ENCODE peak calls at places on chromosomes 13 and 19, in six cellular contexts. P is IMR-90, K is H9, O is neuronal stem cell, W is mesenchymal stem cell, D is trophoblast cell. B is an unnamed sample.

GRCh38 chr19:17576758-17577532 is 21.5 kb downstream of the COLGALT1 start:
- DNase-seq in P (no peak), K (peak), O (peak), W (no peak), D (peak), B (peak)

GRCh38 chr19:49690656-49691242 is at the start of gene CPT1C:
- DNase-seq in P (peak), K (peak), O (peak), W (peak), D (no peak), B (peak)

GRCh38 chr13:110705826-110706569 is at the start of gene CARS2:
- DNase-seq in P (peak), K (peak), O (peak), W (peak), D (peak), B (peak)

GRCh38 chr19:49911381-49912145 is 14.9 kb upstream of the IL4I1 start:
- DNase-seq in P (peak), K (no peak), O (no peak), W (peak), D (no peak), B (no peak)

GRCh38 chr19:18477042-18477760 is 39.3 kb upstream of the ISYNA1 start:
- DNase-seq in P (no peak), K (no peak), O (no peak), W (no peak), D (no peak), B (no peak)

GRCh38 chr19:43305642-43306041 is 36.3 kb upstream of the PSG9 start:
- DNase-seq in P (no peak), K (no peak), O (no peak), W (no peak), D (no peak), B (no peak)

GRCh38 chr13:85601526-85601925 is 197.7 kb downstream of the SLITRK6 start:
- DNase-seq in P (peak), K (no peak), O (no peak), W (peak), D (no peak), B (no peak)

GRCh38 chr19:6849876-6850275 is 37.5 kb upstream of the ADGRE1 start:
- DNase-seq in P (no peak), K (no peak), O (no peak), W (no peak), D (no peak), B (no peak)

GRCh38 chr19:39405930-39406655 is 554 bp upstream of the ZFP36 start:
- DNase-seq in P (no peak), K (peak), O (no peak), W (peak), D (no peak), B (no peak)

GRCh38 chr19:58552655-58553054 is 2.2 kb downstream of the CHMP2A start:
- DNase-seq in P (no peak), K (no peak), O (no peak), W (no peak), D (no peak), B (no peak)

GRCh38 chr13:42626461-42626860 is 52.5 kb downstream of the TNFSF11 start:
- DNase-seq in P (no peak), K (no peak), O (no peak), W (no peak), D (no peak), B (no peak)

GRCh38 chr13:102317593-102317992 is 84.3 kb downstream of the FGF14 start:
- DNase-seq in P (peak), K (no peak), O (no peak), W (peak), D (no peak), B (no peak)

GRCh38 chr19:48745208-48745995 is 1.3 kb downstream of the IZUMO1 start:
- DNase-seq in P (peak), K (peak), O (no peak), W (peak), D (peak), B (peak)

GRCh38 chr13:91620670-91621141 is 222.3 kb downstream of the GPC5 start:
- DNase-seq in P (no peak), K (no peak), O (no peak), W (no peak), D (no peak), B (no peak)

GRCh38 chr13:47289578-47289977 is 392.7 kb upstream of the HTR2A start:
- DNase-seq in P (no peak), K (no peak), O (peak), W (no peak), D (no peak), B (no peak)

GRCh38 chr19:30675086-30675485 is 302.9 kb downstream of the ZNF536 start:
- DNase-seq in P (no peak), K (no peak), O (no peak), W (no peak), D (no peak), B (no peak)

GRCh38 chr13:49936943-49937273 is 768 bp upstream of the SPRYD7 start:
- DNase-seq in P (no peak), K (peak), O (peak), W (no peak), D (no peak), B (no peak)

GRCh38 chr19:40584007-40584406 is 7.3 kb downstream of the SHKBP1 start:
- DNase-seq in P (no peak), K (no peak), O (no peak), W (no peak), D (no peak), B (no peak)

GRCh38 chr19:511101-511841 is 4.0 kb downstream of the TPGS1 start:
- DNase-seq in P (peak), K (peak), O (no peak), W (no peak), D (peak), B (peak)

GRCh38 chr13:108558489-108558888 is 70.9 kb upstream of the MYO16 start:
- DNase-seq in P (no peak), K (no peak), O (no peak), W (no peak), D (no peak), B (no peak)

GRCh38 chr13:87274209-87274819 is 396.9 kb upstream of the SLITRK5 start:
- DNase-seq in P (peak), K (peak), O (peak), W (peak), D (peak), B (peak)

GRCh38 chr19:38209671-38210457 is 14.2 kb downstream of the DPF1 start:
- DNase-seq in P (peak), K (peak), O (peak), W (peak), D (no peak), B (peak)

GRCh38 chr19:2661615-2662014 is 40.9 kb downstream of the GNG7 start:
- DNase-seq in P (no peak), K (no peak), O (no peak), W (no peak), D (no peak), B (no peak)

GRCh38 chr19:38736413-38737280 is 7.6 kb downstream of the CAPN12 start:
- DNase-seq in P (no peak), K (peak), O (no peak), W (peak), D (peak), B (peak)

GRCh38 chr13:101514695-101515275 is 62.3 kb downstream of the ITGBL1 start:
- DNase-seq in P (peak), K (no peak), O (peak), W (peak), D (peak), B (no peak)

GRCh38 chr13:110474713-110475112 is 86.8 kb downstream of the RAB20 start:
- DNase-seq in P (peak), K (no peak), O (no peak), W (no peak), D (no peak), B (no peak)

GRCh38 chr13:110415669-110416068 is 108.6 kb downstream of the COL4A2 start:
- DNase-seq in P (peak), K (peak), O (no peak), W (peak), D (peak), B (peak)

GRCh38 chr19:17582613-17583012 is 27.2 kb downstream of the COLGALT1 start:
- DNase-seq in P (no peak), K (no peak), O (no peak), W (no peak), D (no peak), B (no peak)

GRCh38 chr13:41222259-41222852 is 28.0 kb upstream of the KBTBD7 start:
- DNase-seq in P (peak), K (peak), O (peak), W (peak), D (peak), B (no peak)

GRCh38 chr19:44401108-44401786 is at the start of gene ZNF285:
- DNase-seq in P (peak), K (peak), O (peak), W (peak), D (peak), B (peak)

GRCh38 chr19:1260749-1261511 is 8.2 kb upstream of the CIRBP start:
- DNase-seq in P (peak), K (peak), O (peak), W (peak), D (peak), B (peak)

GRCh38 chr13:73200432-73200831 is 141.6 kb downstream of the KLF5 start:
- DNase-seq in P (peak), K (no peak), O (no peak), W (no peak), D (no peak), B (no peak)

GRCh38 chr19:46963093-46963734 is 56.4 kb upstream of the NPAS1 start:
- DNase-seq in P (peak), K (no peak), O (no peak), W (peak), D (no peak), B (no peak)

GRCh38 chr13:33341861-33342452 is 56.4 kb upstream of the STARD13 start:
- DNase-seq in P (no peak), K (no peak), O (no peak), W (no peak), D (no peak), B (no peak)

GRCh38 chr19:2488942-2489731 is 13.2 kb downstream of the GADD45B start:
- DNase-seq in P (no peak), K (no peak), O (no peak), W (peak), D (no peak), B (no peak)

GRCh38 chr13:110250258-110250891 is 56.6 kb downstream of the COL4A1 start:
- DNase-seq in P (peak), K (no peak), O (no peak), W (peak), D (peak), B (peak)

GRCh38 chr13:77554079-77554478 is 18.6 kb downstream of the SCEL start:
- DNase-seq in P (no peak), K (no peak), O (no peak), W (no peak), D (no peak), B (no peak)

DNA sequence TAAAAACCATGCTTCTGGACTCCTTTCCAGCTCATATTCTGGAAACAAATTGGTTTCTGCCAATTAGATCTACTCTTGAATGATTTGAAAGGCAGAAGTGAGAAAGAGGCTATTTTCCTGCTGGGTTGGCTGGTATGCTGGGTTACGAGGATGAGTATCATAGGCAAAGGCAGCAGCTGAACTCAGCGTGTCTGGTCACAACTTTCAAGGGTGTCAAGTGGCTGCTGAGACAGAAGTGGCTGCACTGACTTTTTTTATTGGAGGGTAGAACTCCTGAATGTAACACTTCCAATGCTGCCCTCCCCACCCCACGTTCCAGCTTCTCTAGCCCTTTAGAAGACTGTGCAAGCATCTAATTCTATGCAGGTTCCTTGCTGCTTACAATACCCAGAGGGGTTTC is 8.3 kb upstream of the DZIP1 start:
- DNase-seq in P (no peak), K (no peak), O (no peak), W (no peak), D (no peak), B (no peak)
- H4K91ac ChIP-seq in P (no peak), K (no peak), O (no peak), W (no peak), D (no peak), B (no peak)

DNA sequence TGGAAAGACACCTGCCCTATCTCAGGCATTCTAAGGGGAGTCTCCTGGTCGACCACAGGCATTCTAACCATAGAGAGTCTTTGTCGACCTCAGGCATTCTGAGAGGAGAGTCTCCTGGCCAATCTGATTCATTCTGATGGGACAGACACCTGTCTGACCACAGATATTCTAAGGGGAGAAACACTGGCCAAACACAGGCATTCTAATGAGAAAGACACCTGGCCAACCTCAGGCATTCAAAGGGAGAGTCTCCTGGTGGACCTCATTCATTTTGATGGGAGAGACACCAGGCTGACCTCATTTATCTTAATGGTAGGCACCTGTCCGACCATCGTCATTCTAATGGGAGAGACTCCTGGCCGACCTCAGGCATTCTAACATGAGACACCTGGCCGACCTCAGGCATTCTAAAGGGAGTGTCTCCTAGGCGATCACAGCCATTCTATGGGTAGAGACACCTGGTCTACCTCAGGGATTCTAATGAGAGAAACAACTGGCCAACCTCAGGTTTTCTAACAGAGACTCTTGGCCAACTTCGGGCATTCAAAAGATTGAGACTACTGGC is 1351.5 kb downstream of the UQCRFS1 start:
- DNase-seq in P (no peak), K (no peak), O (no peak), W (no peak), D (no peak), B (no peak)
- H4K91ac ChIP-seq in P (no peak), K (no peak), O (no peak), W (no peak), D (no peak), B (no peak)

GRCh38 chr13:44732503-44733098 is 156.5 kb upstream of the TSC22D1 start:
- DNase-seq in P (no peak), K (no peak), O (no peak), W (no peak), D (peak), B (no peak)

GRCh38 chr13:44738463-44738862 is 162.3 kb upstream of the TSC22D1 start:
- DNase-seq in P (no peak), K (no peak), O (no peak), W (no peak), D (no peak), B (no peak)

GRCh38 chr13:44735806-44736205 is 159.7 kb upstream of the TSC22D1 start:
- DNase-seq in P (no peak), K (no peak), O (no peak), W (no peak), D (no peak), B (no peak)

GRCh38 chr13:44730099-44730498 is 154.0 kb upstream of the TSC22D1 start:
- DNase-seq in P (no peak), K (no peak), O (no peak), W (no peak), D (no peak), B (no peak)

DNA sequence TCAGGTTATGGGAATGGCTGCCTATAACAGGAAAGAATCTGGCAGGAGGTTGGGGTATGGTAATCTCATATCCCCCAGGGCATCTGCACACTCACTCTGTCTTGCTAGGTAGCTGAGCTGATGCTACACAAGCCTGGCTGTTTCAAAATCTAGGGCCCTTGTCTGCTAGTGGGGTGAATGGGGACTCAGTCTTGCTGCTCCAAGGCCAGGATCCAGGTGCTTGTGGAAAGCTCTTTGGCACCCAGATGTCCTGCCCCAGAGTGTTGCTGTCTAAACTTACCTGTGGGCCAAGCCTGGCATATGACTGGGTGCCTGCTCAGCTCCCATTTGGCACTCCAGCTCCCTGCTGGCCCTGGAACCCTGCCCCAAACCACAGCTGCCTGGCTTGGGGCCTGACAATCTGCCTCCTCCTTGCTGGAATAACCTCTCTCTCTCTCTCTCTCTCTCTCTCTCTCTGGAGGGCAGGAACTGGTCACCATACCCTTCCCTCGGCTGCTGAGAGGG is 158.1 kb upstream of the TSC22D1 start:
- DNase-seq in P (peak), K (no peak), O (no peak), W (no peak), D (no peak), B (no peak)
- H4K91ac ChIP-seq in P (no peak), K (no peak), O (no peak), W (peak), D (no peak), B (no peak)

DNA sequence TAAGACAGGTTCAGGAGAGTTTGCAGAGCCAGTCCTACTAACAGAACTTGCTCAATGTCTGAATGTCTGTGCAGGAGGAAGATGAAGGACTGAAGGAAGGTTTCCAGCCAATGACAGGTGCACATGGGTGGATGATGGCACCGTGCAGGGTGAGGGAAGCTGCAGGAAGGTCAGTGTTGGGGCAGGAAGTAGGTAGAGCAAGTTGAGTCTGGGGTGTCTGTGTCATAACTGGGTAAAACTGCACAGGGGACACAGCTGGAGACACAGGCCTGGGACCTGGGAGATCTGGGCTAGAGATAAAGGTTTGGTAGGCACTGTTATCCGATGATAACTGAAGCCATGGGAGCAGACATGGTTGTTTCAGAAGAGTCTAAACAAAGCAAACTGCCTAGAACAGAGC is 116.9 kb downstream of the USP12 start:
- DNase-seq in P (no peak), K (no peak), O (no peak), W (no peak), D (no peak), B (no peak)
- H4K91ac ChIP-seq in P (peak), K (no peak), O (no peak), W (no peak), D (peak), B (no peak)

GRCh38 chr19:15539638-15540037 is 31.3 kb downstream of the CYP4F22 start:
- DNase-seq in P (no peak), K (no peak), O (no peak), W (no peak), D (no peak), B (no peak)
- H4K91ac ChIP-seq in P (no peak), K (no peak), O (no peak), W (no peak), D (no peak), B (no peak)

GRCh38 chr19:12723643-12724426 is at the start of gene TNPO2:
- DNase-seq in P (peak), K (peak), O (peak), W (peak), D (peak), B (peak)
- H4K91ac ChIP-seq in P (peak), K (no peak), O (no peak), W (no peak), D (peak), B (peak)

GRCh38 chr19:35315883-35316282 is 13.1 kb upstream of the CD22 start:
- DNase-seq in P (no peak), K (no peak), O (no peak), W (no peak), D (no peak), B (no peak)

GRCh38 chr19:35318679-35319448 is 10.1 kb upstream of the CD22 start:
- DNase-seq in P (peak), K (peak), O (no peak), W (peak), D (peak), B (no peak)

GRCh38 chr19:35317464-35318043 is 11.4 kb upstream of the CD22 start:
- DNase-seq in P (no peak), K (no peak), O (no peak), W (no peak), D (no peak), B (no peak)

GRCh38 chr19:35314858-35315470 is 14.0 kb upstream of the CD22 start:
- DNase-seq in P (no peak), K (no peak), O (no peak), W (no peak), D (peak), B (no peak)

GRCh38 chr19:35316560-35316959 is 12.4 kb upstream of the CD22 start:
- DNase-seq in P (no peak), K (no peak), O (no peak), W (no peak), D (no peak), B (no peak)
- H4K91ac ChIP-seq in P (no peak), K (no peak), O (no peak), W (no peak), D (no peak), B (no peak)

GRCh38 chr13:111845621-111846351 is 221.2 kb upstream of the SOX1 start:
- DNase-seq in P (no peak), K (peak), O (no peak), W (no peak), D (no peak), B (peak)

GRCh38 chr13:111844682-111845081 is 222.3 kb upstream of the SOX1 start:
- DNase-seq in P (no peak), K (no peak), O (no peak), W (no peak), D (no peak), B (no peak)

GRCh38 chr13:111847964-111848363 is 219.0 kb upstream of the SOX1 start:
- DNase-seq in P (no peak), K (no peak), O (no peak), W (no peak), D (no peak), B (no peak)

GRCh38 chr13:111846396-111847174 is 220.4 kb upstream of the SOX1 start:
- DNase-seq in P (no peak), K (peak), O (no peak), W (no peak), D (peak), B (peak)

DNA sequence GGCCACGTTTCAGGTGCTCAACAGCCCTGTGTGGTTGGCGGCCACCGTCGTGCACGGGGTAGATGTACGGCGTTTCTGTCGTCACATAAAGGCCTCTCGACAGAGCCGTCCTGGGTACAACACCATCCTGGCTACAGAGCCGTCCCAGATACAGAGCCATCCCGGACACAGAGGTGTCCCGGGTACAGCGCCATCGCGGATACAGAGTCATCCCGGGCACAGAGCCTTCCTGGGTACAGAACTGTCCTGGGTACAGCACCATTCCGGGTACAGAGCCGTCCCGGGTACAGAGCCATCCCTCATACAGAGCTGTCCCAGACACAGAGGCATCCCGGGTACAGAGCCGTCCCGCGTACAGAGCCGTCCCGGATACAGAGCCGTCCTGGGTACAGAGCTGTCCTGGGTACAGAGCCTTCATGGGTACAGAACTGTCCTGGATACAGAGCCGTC is 222.7 kb upstream of the SOX1 start:
- DNase-seq in P (no peak), K (no peak), O (no peak), W (no peak), D (no peak), B (peak)
- H4K91ac ChIP-seq in P (no peak), K (no peak), O (no peak), W (no peak), D (no peak), B (peak)

B was measured in H1.